ENCODE peak calls at places on chromosome 1, in ten cellular contexts. Q, R, S, M, J, E, O, H, A and X are unnamed samples.

GRCh38 chr1:41920658-41921057 is 1.9 kb upstream of the HIVEP3 start:
- DNase-seq in O (no peak), S (no peak), H (no peak), R (no peak), J (no peak), Q (no peak), E (no peak), A (no peak), M (no peak), X (no peak)

GRCh38 chr1:5651027-5651410 is 341.2 kb downstream of the NPHP4 start:
- DNase-seq in O (no peak), M (no peak), A (no peak), J (no peak), E (no peak), S (no peak), H (no peak), Q (no peak), R (no peak), X (no peak)

GRCh38 chr1:204647114-204647804 is 38.3 kb downstream of the LRRN2 start:
- DNase-seq in O (peak), M (peak), S (no peak), A (no peak), R (peak), J (no peak), H (no peak), E (no peak), Q (peak), X (peak)

GRCh38 chr1:184627012-184627351 is 127.7 kb downstream of the EDEM3 start:
- DNase-seq in S (no peak), R (no peak), A (no peak), E (no peak), J (no peak), Q (no peak), H (no peak), O (no peak), M (no peak), X (no peak)

GRCh38 chr1:47569681-47570470 is 132.0 kb downstream of the FOXD2 start:
- DNase-seq in H (no peak), J (no peak), O (no peak), Q (peak), E (no peak), R (peak), M (no peak), S (no peak), A (no peak), X (peak)

GRCh38 chr1:199113265-199113869 is 474.5 kb downstream of the PTPRC start:
- DNase-seq in R (peak), E (peak), J (no peak), S (peak), M (peak), A (peak), Q (peak), O (peak), H (peak), X (peak)

GRCh38 chr1:64043976-64044375 is 159.4 kb upstream of the UBE2U start:
- DNase-seq in J (no peak), Q (no peak), O (no peak), R (peak), H (no peak), E (no peak), A (no peak), S (no peak), M (no peak), X (no peak)

GRCh38 chr1:205491794-205492193 is 12.7 kb upstream of the CDK18 start:
- DNase-seq in J (no peak), O (no peak), E (no peak), A (no peak), S (no peak), M (no peak), Q (no peak), H (no peak), R (no peak), X (no peak)

GRCh38 chr1:98565951-98566350 is 95.6 kb upstream of the SNX7 start:
- DNase-seq in E (no peak), R (no peak), J (no peak), M (no peak), A (peak), H (no peak), S (no peak), O (no peak), Q (no peak), X (no peak)

GRCh38 chr1:26081267-26082019 is 14.0 kb upstream of the TRIM63 start:
- DNase-seq in Q (no peak), A (no peak), R (no peak), E (no peak), M (no peak), H (no peak), J (no peak), O (no peak), S (no peak), X (no peak)

GRCh38 chr1:49163041-49163440 is 386.4 kb upstream of the BEND5 start:
- DNase-seq in R (peak), Q (no peak), H (no peak), A (no peak), M (no peak), E (no peak), J (no peak), S (no peak), O (no peak), X (no peak)